ENCODE peak calls at places on chromosome 11, in ten cellular contexts. One of them, this sample, is unnamed.

GRCh38 chr11:65493367-65494176 is 5.3 kb upstream of the MALAT1 start:
- DNase-seq in stimulated activated CD4-positive, alpha-beta T cell treated with anti-CD3 and anti-CD28 coated beads, Interleukin-1b, Interleukin-23, amount 100 ng/mL, for 1 hour: no peak
- DNase-seq in pancreas: peak; percentile 74
- DNase-seq in NCI-H2171: no peak
- DNase-seq in iPS-NIHi11: no peak
- DNase-seq in Kasumi-1: no peak
- DNase-seq in T-helper 9 cell: no peak
- DNase-seq in memory B cell: no peak
- DNase-seq in RWPE1: peak; percentile 88
- DNase-seq in T47D: peak; percentile 70
- DNase-seq in this sample: no peak

GRCh38 chr11:8566613-8567210 is 27.3 kb downstream of the STK33 start:
- DNase-seq in RWPE1: peak; percentile 35
- DNase-seq in pancreas: no peak
- DNase-seq in NCI-H2171: peak; percentile 10
- DNase-seq in T-helper 9 cell: no peak
- DNase-seq in T47D: peak; percentile 4
- DNase-seq in Kasumi-1: peak; percentile 75
- DNase-seq in iPS-NIHi11: peak; percentile 15
- DNase-seq in memory B cell: no peak
- DNase-seq in stimulated activated CD4-positive, alpha-beta T cell treated with anti-CD3 and anti-CD28 coated beads, Interleukin-1b, Interleukin-23, amount 100 ng/mL, for 1 hour: no peak
- DNase-seq in this sample: no peak

GRCh38 chr11:105867742-105868141 is 154.3 kb downstream of the MSANTD4 start:
- DNase-seq in T47D: no peak
- DNase-seq in NCI-H2171: no peak
- DNase-seq in RWPE1: no peak
- DNase-seq in Kasumi-1: no peak
- DNase-seq in memory B cell: no peak
- DNase-seq in pancreas: no peak
- DNase-seq in stimulated activated CD4-positive, alpha-beta T cell treated with anti-CD3 and anti-CD28 coated beads, Interleukin-1b, Interleukin-23, amount 100 ng/mL, for 1 hour: no peak
- DNase-seq in iPS-NIHi11: no peak
- DNase-seq in T-helper 9 cell: no peak
- DNase-seq in this sample: no peak

GRCh38 chr11:120467627-120468026 is 43.9 kb upstream of the GRIK4 start:
- DNase-seq in memory B cell: no peak
- DNase-seq in NCI-H2171: no peak
- DNase-seq in T-helper 9 cell: no peak
- DNase-seq in iPS-NIHi11: no peak
- DNase-seq in Kasumi-1: no peak
- DNase-seq in pancreas: no peak
- DNase-seq in stimulated activated CD4-positive, alpha-beta T cell treated with anti-CD3 and anti-CD28 coated beads, Interleukin-1b, Interleukin-23, amount 100 ng/mL, for 1 hour: no peak
- DNase-seq in RWPE1: no peak
- DNase-seq in T47D: no peak
- DNase-seq in this sample: no peak

GRCh38 chr11:60334005-60334620 is 7.1 kb downstream of the MS4A6E start:
- DNase-seq in stimulated activated CD4-positive, alpha-beta T cell treated with anti-CD3 and anti-CD28 coated beads, Interleukin-1b, Interleukin-23, amount 100 ng/mL, for 1 hour: peak; percentile 8
- DNase-seq in pancreas: peak; percentile 73
- DNase-seq in T-helper 9 cell: peak; percentile 47
- DNase-seq in NCI-H2171: no peak
- DNase-seq in memory B cell: peak; percentile 90
- DNase-seq in RWPE1: peak; percentile 57
- DNase-seq in iPS-NIHi11: peak; percentile 86
- DNase-seq in T47D: peak; percentile 57
- DNase-seq in Kasumi-1: peak; percentile 84
- DNase-seq in this sample: peak; percentile 8

GRCh38 chr11:73755670-73756069 is 5.2 kb downstream of the RAB6A start:
- DNase-seq in NCI-H2171: no peak
- DNase-seq in pancreas: no peak
- DNase-seq in memory B cell: no peak
- DNase-seq in T47D: no peak
- DNase-seq in RWPE1: no peak
- DNase-seq in stimulated activated CD4-positive, alpha-beta T cell treated with anti-CD3 and anti-CD28 coated beads, Interleukin-1b, Interleukin-23, amount 100 ng/mL, for 1 hour: no peak
- DNase-seq in T-helper 9 cell: no peak
- DNase-seq in iPS-NIHi11: no peak
- DNase-seq in Kasumi-1: no peak
- DNase-seq in this sample: no peak

GRCh38 chr11:79276900-79277299 is 163.9 kb downstream of the TENM4 start:
- DNase-seq in pancreas: no peak
- DNase-seq in NCI-H2171: no peak
- DNase-seq in iPS-NIHi11: no peak
- DNase-seq in memory B cell: no peak
- DNase-seq in Kasumi-1: no peak
- DNase-seq in stimulated activated CD4-positive, alpha-beta T cell treated with anti-CD3 and anti-CD28 coated beads, Interleukin-1b, Interleukin-23, amount 100 ng/mL, for 1 hour: no peak
- DNase-seq in RWPE1: no peak
- DNase-seq in T-helper 9 cell: no peak
- DNase-seq in T47D: no peak
- DNase-seq in this sample: no peak

GRCh38 chr11:10288881-10289764 is 4.9 kb downstream of the SBF2 start:
- DNase-seq in RWPE1: no peak
- DNase-seq in NCI-H2171: no peak
- DNase-seq in memory B cell: no peak
- DNase-seq in Kasumi-1: no peak
- DNase-seq in iPS-NIHi11: no peak
- DNase-seq in T47D: no peak
- DNase-seq in pancreas: no peak
- DNase-seq in stimulated activated CD4-positive, alpha-beta T cell treated with anti-CD3 and anti-CD28 coated beads, Interleukin-1b, Interleukin-23, amount 100 ng/mL, for 1 hour: no peak
- DNase-seq in T-helper 9 cell: no peak
- DNase-seq in this sample: no peak

GRCh38 chr11:18329196-18329870 is 7.0 kb downstream of the GTF2H1 start:
- DNase-seq in T-helper 9 cell: no peak
- DNase-seq in T47D: no peak
- DNase-seq in pancreas: no peak
- DNase-seq in iPS-NIHi11: no peak
- DNase-seq in NCI-H2171: no peak
- DNase-seq in memory B cell: no peak
- DNase-seq in RWPE1: peak; percentile 73
- DNase-seq in stimulated activated CD4-positive, alpha-beta T cell treated with anti-CD3 and anti-CD28 coated beads, Interleukin-1b, Interleukin-23, amount 100 ng/mL, for 1 hour: no peak
- DNase-seq in Kasumi-1: no peak
- DNase-seq in this sample: no peak